ENCODE peak calls at places on chromosomes 6 and 20, in five cellular contexts. L, D, R, M and H are unnamed samples.

GRCh38 chr6:107491059-107491609 is 1.2 kb downstream of the SOBP start:
- DNase-seq in D (peak; percentile 27), R (no peak), L (peak; percentile 20), M (no peak), H (peak; percentile 78)

GRCh38 chr6:47076422-47077344 is 34.6 kb upstream of the ADGRF1 start:
- DNase-seq in M (no peak), L (no peak), R (no peak), D (peak; percentile 100), H (no peak)

GRCh38 chr6:102051001-102051400 is 657.5 kb downstream of the GRIK2 start:
- DNase-seq in M (no peak), R (no peak), D (no peak), L (no peak), H (no peak)

GRCh38 chr6:75532521-75532920 is 38.9 kb upstream of the FILIP1 start:
- DNase-seq in M (no peak), R (no peak), D (no peak), L (peak; percentile 15), H (no peak)

GRCh38 chr6:75171151-75171550 is 34.7 kb downstream of the COL12A1 start:
- DNase-seq in L (no peak), M (no peak), D (no peak), R (no peak), H (no peak)

GRCh38 chr6:19472850-19473249 is 364.3 kb upstream of the ID4 start:
- DNase-seq in M (peak; percentile 28), L (no peak), R (no peak), D (no peak), H (no peak)

GRCh38 chr20:10581823-10582222 is 92.0 kb downstream of the JAG1 start:
- DNase-seq in L (peak; percentile 56), M (no peak), R (no peak), D (peak; percentile 56), H (no peak)

GRCh38 chr6:130453230-130453629 is 87.4 kb downstream of the TMEM200A start:
- DNase-seq in D (no peak), M (no peak), R (no peak), L (peak; percentile 80), H (no peak)

GRCh38 chr6:143264291-143264834 is 186.1 kb downstream of the ADAT2 start:
- DNase-seq in L (no peak), D (no peak), R (no peak), M (peak; percentile 22), H (peak; percentile 11)

GRCh38 chr6:215335-216034 is 76.8 kb upstream of the DUSP22 start:
- DNase-seq in D (no peak), L (peak; percentile 39), M (no peak), R (peak; percentile 41), H (no peak)

GRCh38 chr6:104613416-104614001 is 246.2 kb downstream of the HACE1 start:
- DNase-seq in L (no peak), M (no peak), R (no peak), D (peak; percentile 15), H (no peak)

GRCh38 chr20:1894471-1894950 is 696 bp upstream of the SIRPA start:
- DNase-seq in M (peak; percentile 58), L (peak; percentile 59), D (no peak), R (no peak), H (peak; percentile 92)

GRCh38 chr20:58706150-58706892 is 13.7 kb downstream of the NPEPL1 start:
- DNase-seq in D (no peak), R (no peak), L (no peak), M (no peak), H (peak; percentile 14)

GRCh38 chr6:142218441-142218840 is 71.4 kb downstream of the VTA1 start:
- DNase-seq in R (no peak), M (no peak), D (no peak), L (peak; percentile 9), H (no peak)

GRCh38 chr6:134432036-134432435 is 114.1 kb upstream of the SGK1 start:
- DNase-seq in R (no peak), M (no peak), D (no peak), L (no peak), H (no peak)

GRCh38 chr6:69386431-69386830 is 410.4 kb downstream of the LMBRD1 start:
- DNase-seq in L (no peak), D (no peak), M (no peak), R (no peak), H (no peak)

GRCh38 chr6:24667378-24667803 is 514 bp downstream of the ACOT13 start:
- DNase-seq in L (peak; percentile 23), M (no peak), D (peak; percentile 54), R (no peak), H (peak; percentile 11)

GRCh38 chr20:50312002-50312681 is 121.5 kb downstream of the CEBPB start:
- DNase-seq in L (no peak), R (no peak), M (no peak), D (no peak), H (no peak)

GRCh38 chr6:156420172-156420993 is 356.8 kb upstream of the ARID1B start:
- DNase-seq in M (no peak), D (no peak), L (peak; percentile 35), R (no peak), H (no peak)

GRCh38 chr6:90411292-90411781 is 114.7 kb upstream of the BACH2 start:
- DNase-seq in M (no peak), L (no peak), R (peak; percentile 59), D (no peak), H (no peak)

GRCh38 chr20:6588296-6588695 is 179.2 kb upstream of the BMP2 start:
- DNase-seq in R (no peak), L (peak; percentile 47), D (no peak), M (no peak), H (no peak)

GRCh38 chr20:16392346-16392745 is 180.9 kb downstream of the KIF16B start:
- DNase-seq in L (no peak), R (peak; percentile 43), D (no peak), M (no peak), H (no peak)

GRCh38 chr20:4483481-4483880 is 238.2 kb upstream of the PRND start:
- DNase-seq in R (no peak), D (no peak), M (no peak), L (peak; percentile 69), H (no peak)

GRCh38 chr6:106973018-106973840 is 1.3 kb downstream of the CD24 start:
- DNase-seq in M (no peak), R (no peak), D (no peak), L (no peak), H (peak; percentile 79)

GRCh38 chr6:6495851-6496250 is 92.7 kb upstream of the LY86 start:
- DNase-seq in R (no peak), D (no peak), M (no peak), L (no peak), H (no peak)

GRCh38 chr6:49582529-49582928 is 32.1 kb downstream of the C6orf141 start:
- DNase-seq in L (no peak), R (no peak), D (no peak), M (no peak), H (no peak)

DNA sequence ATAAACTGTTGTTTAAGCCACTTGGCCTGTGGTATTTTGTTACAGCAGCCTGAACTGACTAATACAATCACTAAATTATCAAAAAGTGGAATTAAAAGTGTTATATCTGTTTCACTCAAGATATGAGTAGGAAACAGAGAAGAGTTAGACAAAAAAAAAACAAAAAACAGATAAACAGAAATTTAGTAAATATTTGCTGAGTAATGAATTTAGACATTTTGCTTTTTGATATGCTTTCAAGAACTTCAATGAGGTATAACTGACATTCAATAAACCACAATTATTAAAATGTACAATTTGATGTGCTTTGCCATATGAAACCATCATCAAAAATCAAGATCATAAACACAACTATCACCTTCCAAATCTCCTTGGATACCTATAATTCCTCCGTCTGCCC is 369.2 kb downstream of the PAX1 start:
- DNase-seq in M (no peak), D (no peak), L (no peak), R (no peak), H (no peak)
- TF ChIP-seq MXI1 in M (no peak), D (no peak), L (no peak), R (no peak), H (no peak)

GRCh38 chr20:61815678-61816077 is 250.0 kb downstream of the TAF4 start:
- DNase-seq in D (no peak), R (no peak), L (no peak), M (no peak), H (no peak)
- TF ChIP-seq MXI1 in D (no peak), R (no peak), L (no peak), M (no peak), H (no peak)

GRCh38 chr6:20873425-20874190 is 339.4 kb downstream of the CDKAL1 start:
- DNase-seq in M (no peak), R (no peak), L (no peak), D (no peak), H (no peak)

GRCh38 chr6:20876016-20876415 is 341.8 kb downstream of the CDKAL1 start:
- DNase-seq in L (peak; percentile 77), R (no peak), D (no peak), M (no peak), H (peak; percentile 70)

GRCh38 chr6:20877008-20877937 is 343.0 kb downstream of the CDKAL1 start:
- DNase-seq in D (peak; percentile 93), L (peak; percentile 97), R (peak; percentile 89), M (no peak), H (no peak)

GRCh38 chr6:20879121-20879520 is 344.9 kb downstream of the CDKAL1 start:
- DNase-seq in M (no peak), L (no peak), R (no peak), D (no peak), H (no peak)

GRCh38 chr6:20875369-20875963 is 341.2 kb downstream of the CDKAL1 start:
- DNase-seq in L (peak; percentile 45), R (no peak), D (peak; percentile 29), M (no peak), H (peak; percentile 62)
- TF ChIP-seq MXI1 in L (no peak), R (no peak), D (no peak), M (no peak), H (no peak)

DNA sequence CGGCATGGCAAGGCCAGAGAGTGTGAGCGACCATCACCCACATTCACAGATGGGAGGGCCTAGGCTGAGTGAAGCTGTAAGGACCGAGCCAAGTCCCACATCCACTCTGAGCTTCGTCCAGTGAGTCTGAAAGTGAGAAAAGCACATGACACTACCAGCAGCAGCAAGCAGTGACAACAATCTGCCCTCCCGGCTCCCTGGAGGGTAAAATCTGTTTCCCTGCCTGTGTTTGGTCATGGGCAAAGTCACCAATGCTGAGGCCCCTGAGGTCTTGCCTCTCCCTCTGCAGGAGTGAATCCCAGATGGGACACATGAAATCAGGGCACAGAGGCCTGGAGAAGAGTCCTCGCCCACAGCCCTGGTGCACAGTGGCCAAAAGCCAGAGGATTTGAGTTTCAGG is 6.4 kb upstream of the CST7 start:
- DNase-seq in M (no peak), D (no peak), L (no peak), R (no peak), H (no peak)
- TF ChIP-seq MXI1 in M (no peak), D (no peak), L (no peak), R (no peak), H (no peak)